ENCODE peak calls at places on chromosomes 7 and 10, in five cellular contexts. W, R, U, L and V are unnamed samples.

GRCh38 chr10:36779238-36779846 is 346.1 kb upstream of the ANKRD30A start:
- DNase-seq in R (no peak), W (peak; percentile 9), U (peak; percentile 8), L (no peak), V (no peak)

GRCh38 chr10:75801121-75801520 is 369.7 kb downstream of the LRMDA start:
- DNase-seq in W (no peak), U (no peak), R (no peak), L (no peak), V (no peak)

GRCh38 chr10:98361131-98361633 is 53.8 kb downstream of the PYROXD2 start:
- DNase-seq in W (no peak), R (peak; percentile 68), U (peak; percentile 84), L (peak; percentile 60), V (peak; percentile 65)

GRCh38 chr7:94154858-94155257 is 150.7 kb upstream of the BET1 start:
- DNase-seq in U (no peak), W (no peak), R (no peak), L (no peak), V (no peak)

GRCh38 chr7:156590212-156590611 is 50.4 kb upstream of the RNF32 start:
- DNase-seq in U (no peak), R (no peak), L (no peak), W (no peak), V (no peak)

GRCh38 chr7:50637725-50638643 is 72.8 kb upstream of the DDC start:
- DNase-seq in R (no peak), L (no peak), W (no peak), U (no peak), V (no peak)

GRCh38 chr10:71081229-71081560 is 131.2 kb upstream of the UNC5B start:
- DNase-seq in R (no peak), U (no peak), L (no peak), W (no peak), V (no peak)

GRCh38 chr10:128218161-128218560 is 91.9 kb upstream of the MKI67 start:
- DNase-seq in R (no peak), W (no peak), U (no peak), L (no peak), V (no peak)

GRCh38 chr7:47366211-47366610 is 215.7 kb downstream of the TNS3 start:
- DNase-seq in R (no peak), W (no peak), L (no peak), U (no peak), V (no peak)

DNA sequence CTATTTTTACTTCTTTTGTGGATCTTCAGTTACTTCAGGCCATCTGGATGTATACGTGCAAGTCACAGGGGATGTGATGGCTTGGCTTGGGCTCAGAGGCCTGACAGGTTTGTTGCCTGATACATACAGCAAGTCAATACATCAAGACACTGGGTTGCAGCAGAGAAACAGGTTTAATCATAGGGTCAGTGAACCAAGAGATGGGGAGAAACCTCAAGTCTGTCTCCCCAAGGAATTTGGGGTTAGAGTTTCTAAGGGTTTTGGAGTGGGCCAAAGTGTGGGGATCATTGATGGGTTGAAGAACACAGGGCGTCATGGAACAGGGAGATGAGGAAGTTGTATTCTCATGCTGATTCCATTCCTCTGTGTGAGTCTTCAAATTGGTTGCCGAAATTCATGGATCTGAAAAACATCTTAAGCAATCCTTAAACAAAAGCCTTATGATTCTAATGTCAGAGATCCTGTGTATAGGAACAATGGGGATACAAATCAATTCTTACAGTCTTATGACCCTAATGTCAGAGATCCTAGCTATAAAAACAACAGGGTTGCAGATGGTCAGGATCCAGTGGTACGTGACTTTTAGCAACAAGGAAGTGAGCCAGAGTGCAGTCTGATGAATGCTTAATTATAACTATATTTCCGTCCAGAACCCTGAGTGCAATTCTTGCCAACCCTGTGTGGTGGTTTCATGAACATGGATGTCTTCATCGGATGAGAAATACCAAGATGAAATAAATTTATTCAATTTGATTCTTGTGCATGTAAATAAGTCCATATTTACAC is 18.9 kb downstream of the OTUD1 start:
- DNase-seq in L (no peak), W (no peak), R (no peak), U (no peak), V (no peak)
- TF ChIP-seq POLR2AphosphoS5 in L (no peak), W (no peak), R (no peak), U (no peak), V (no peak)

GRCh38 chr7:11623093-11623678 is 208.8 kb downstream of the THSD7A start:
- DNase-seq in W (no peak), R (no peak), U (no peak), L (no peak), V (no peak)
- TF ChIP-seq TAF1 in W (no peak), R (no peak), U (no peak), L (no peak), V (no peak)

DNA sequence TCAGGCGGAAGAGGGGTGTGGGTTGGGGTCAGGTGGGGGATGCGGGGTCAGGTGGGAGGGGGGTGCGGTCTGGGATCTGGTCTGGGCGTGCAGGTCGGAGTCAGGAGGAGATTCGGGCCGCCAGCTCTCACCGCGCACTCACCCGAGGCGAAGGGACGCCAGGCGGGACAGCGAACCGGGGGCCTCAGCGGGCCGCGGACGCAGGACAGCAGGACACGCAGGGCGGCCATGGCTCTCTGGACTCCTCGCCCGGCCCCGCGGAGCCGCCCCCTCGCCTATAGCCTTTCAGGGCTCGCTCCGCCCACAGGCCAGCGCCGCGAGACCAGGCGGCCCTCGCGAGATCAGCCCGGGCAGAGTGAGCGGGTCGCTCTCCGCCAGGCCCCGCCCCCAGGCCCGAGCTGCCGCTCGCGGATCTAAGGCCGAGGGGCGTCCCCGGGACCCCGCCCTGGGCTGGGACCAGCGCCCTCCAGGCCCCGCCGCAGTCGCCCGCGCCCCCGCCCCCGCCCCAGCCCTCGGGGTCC is at the start of gene ECHS1:
- DNase-seq in R (peak; percentile 58), W (peak; percentile 73), L (peak; percentile 100), U (peak; percentile 96), V (peak; percentile 100)
- TF ChIP-seq POLR2A in R (peak; percentile 97), W (peak; percentile 82), L (peak; percentile 83), U (peak; percentile 77), V (peak; percentile 90)

DNA sequence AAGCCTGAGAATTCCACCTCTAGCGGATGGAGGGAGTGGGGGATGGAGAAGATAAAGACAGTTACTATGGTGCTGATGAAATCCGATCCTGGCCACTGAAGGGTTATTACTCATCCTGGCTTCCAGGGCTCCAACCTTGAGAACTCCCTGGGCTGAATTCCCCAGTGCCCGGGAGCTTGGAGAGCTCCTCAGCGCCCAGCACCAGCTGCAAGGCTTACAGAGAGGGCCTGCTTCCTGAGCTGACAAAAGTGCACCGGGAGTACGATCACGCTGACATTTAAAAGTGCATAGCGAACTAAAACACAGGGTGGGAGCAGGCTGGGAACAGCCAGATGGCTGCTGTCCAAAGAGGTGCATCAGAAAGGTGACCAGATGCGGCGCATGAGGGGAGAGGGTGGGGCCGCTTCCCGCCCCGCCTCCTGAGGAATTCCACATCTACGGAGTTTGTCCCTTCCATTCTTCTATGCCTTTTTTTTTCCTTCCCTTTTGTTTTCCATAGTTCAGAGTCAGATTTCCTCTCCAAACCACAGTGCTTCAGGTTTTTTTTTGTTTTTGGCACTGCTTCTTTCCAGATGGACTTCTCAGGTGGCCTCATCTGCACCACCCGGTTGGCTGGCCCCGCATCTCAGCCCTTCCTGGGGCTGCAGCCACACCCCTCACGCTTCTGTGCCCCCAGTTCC is 62.3 kb upstream of the MKRN1 start:
- DNase-seq in R (no peak), W (peak; percentile 66), L (no peak), U (no peak), V (no peak)
- TF ChIP-seq POLR2AphosphoS5 in R (no peak), W (no peak), L (no peak), U (no peak), V (no peak)

DNA sequence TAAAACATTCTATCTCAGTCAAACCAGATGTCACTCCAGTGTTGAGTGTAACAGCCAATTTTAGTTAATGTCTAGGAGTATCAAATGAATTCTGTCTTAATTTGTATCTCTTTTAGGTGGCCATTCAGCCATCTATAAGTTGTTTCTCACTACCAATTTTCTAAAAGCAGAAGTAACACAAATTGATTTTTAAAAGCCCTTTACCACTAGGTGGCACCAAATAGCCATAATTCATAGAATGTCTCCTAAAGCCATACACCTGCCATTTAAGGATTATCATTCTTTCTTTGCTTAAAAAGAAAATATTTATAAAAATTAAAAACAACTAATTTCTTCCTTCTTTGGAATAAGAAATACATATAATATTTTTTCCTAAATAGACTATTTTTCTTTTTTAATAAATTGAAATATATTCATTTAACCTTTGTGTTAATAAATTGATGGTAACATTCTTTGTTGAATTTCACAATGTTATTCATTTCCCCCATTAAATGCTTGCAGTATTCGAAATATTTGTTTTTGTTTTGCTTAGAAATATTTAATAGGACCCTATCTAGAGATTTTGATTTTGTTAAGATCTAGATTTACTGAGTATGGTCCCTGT is 107.8 kb upstream of the PPP1R3A start:
- DNase-seq in W (no peak), L (no peak), U (peak; percentile 50), R (no peak), V (no peak)
- TF ChIP-seq TAF1 in W (no peak), L (no peak), U (no peak), R (no peak), V (no peak)

GRCh38 chr10:131982185-131982756 is 548 bp upstream of the BNIP3 start:
- DNase-seq in R (no peak), U (peak; percentile 32), L (peak; percentile 52), W (no peak), V (peak; percentile 37)
- TF ChIP-seq POLR2A in R (no peak), U (no peak), L (no peak), W (no peak), V (no peak)

GRCh38 chr10:23065549-23065948 is 29.8 kb upstream of the MSRB2 start:
- DNase-seq in R (no peak), U (no peak), L (no peak), W (no peak), V (no peak)
- TF ChIP-seq POLR2AphosphoS5 in R (no peak), U (no peak), L (no peak), W (no peak), V (no peak)

GRCh38 chr7:150329331-150330106 is 6.2 kb upstream of the ACTR3C start:
- DNase-seq in L (no peak), U (no peak), R (no peak), W (peak; percentile 66), V (no peak)
- TF ChIP-seq TAF1 in L (no peak), U (no peak), R (no peak), W (peak; percentile 45), V (no peak)

DNA sequence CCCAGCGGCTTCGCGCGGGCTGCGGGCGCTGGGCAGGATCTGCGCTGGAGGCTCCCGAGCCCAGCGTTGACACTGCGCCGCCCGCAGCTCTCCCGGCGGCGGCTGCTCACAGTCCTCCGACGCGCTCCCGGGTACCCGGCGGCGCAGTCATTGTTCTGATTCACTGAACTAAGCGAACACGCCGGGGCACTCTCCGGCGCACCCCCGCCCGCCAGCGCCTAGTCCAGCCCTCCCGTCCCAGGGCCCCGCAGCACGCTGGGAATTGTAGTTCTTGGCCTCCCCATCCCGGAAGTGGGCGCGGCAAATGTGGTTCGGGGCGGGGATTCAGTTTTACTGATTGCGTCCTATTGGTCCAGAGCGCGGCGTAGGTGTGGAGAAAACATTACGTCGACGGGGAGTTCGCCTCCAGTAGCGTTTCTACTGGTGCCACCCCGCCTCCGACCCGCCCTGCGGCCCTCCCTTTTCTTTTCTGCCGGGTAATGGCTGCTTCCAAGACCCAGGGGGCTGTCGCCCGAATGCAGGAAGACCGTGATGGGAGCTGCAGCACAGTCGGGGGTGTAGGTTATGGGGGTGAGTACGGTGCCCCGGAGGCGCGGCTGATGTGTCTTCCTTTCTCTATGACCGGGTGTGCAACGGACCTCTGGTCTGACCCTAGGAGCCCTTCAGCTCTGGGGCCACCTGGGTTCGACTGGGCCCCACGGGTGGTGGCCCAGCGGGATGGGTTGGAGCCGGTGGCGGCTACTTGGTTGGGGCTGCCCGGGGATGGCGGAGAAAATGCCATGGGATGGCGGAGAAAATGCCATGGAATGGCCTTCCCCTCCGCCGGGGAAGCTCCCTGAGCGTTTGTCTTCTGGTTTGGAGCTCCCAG is at the start of the genes DOCK4 and ZNF277:
- DNase-seq in L (peak; percentile 82), U (peak; percentile 99), R (peak; percentile 94), W (peak; percentile 94), V (peak; percentile 83)
- TF ChIP-seq POLR2A in L (no peak), U (peak; percentile 80), R (peak; percentile 69), W (no peak), V (peak; percentile 60)

GRCh38 chr7:116511552-116512523 is 12.3 kb downstream of the CAV2 start:
- DNase-seq in U (peak; percentile 34), R (peak; percentile 72), L (no peak), W (no peak), V (no peak)
- TF ChIP-seq POLR2AphosphoS5 in U (no peak), R (peak; percentile 43), L (no peak), W (no peak), V (no peak)